ENCODE peak calls at places on chromosomes 4 and X, in five cellular contexts. One of them, this sample, is unnamed. For H3K27me3, the result is how much of the 10 kb centered on the place peaks cover.

GRCh38 chr4:170887396-170887795 is 797.6 kb upstream of the AADAT start:
- DNase-seq in hepatocyte: no peak
- DNase-seq in aorta: no peak
- DNase-seq in endodermal cell: no peak
- DNase-seq in PC-3: no peak
- DNase-seq in this sample: no peak

GRCh38 chrX:445727-446126 is 59.0 kb upstream of the PPP2R3B start:
- DNase-seq in hepatocyte: no peak
- DNase-seq in endodermal cell: no peak
- DNase-seq in aorta: no peak
- DNase-seq in PC-3: no peak
- DNase-seq in this sample: no peak

GRCh38 chr4:84968936-84969335 is 2.4 kb upstream of the WDFY3 start:
- DNase-seq in hepatocyte: no peak
- DNase-seq in endodermal cell: no peak
- DNase-seq in aorta: no peak
- DNase-seq in PC-3: no peak
- DNase-seq in this sample: no peak

GRCh38 chrX:16444353-16444752 is 205.6 kb upstream of the S100G start:
- DNase-seq in PC-3: peak
- DNase-seq in endodermal cell: no peak
- DNase-seq in aorta: no peak
- DNase-seq in hepatocyte: no peak
- DNase-seq in this sample: peak

GRCh38 chr4:83686166-83686565 is 150.3 kb downstream of the GPAT3 start:
- DNase-seq in aorta: no peak
- DNase-seq in hepatocyte: no peak
- DNase-seq in PC-3: peak
- DNase-seq in endodermal cell: no peak
- DNase-seq in this sample: peak

GRCh38 chr4:76784237-76784636 is 113.7 kb downstream of the SOWAHB start:
- DNase-seq in PC-3: no peak
- DNase-seq in aorta: no peak
- DNase-seq in endodermal cell: peak
- DNase-seq in hepatocyte: no peak
- DNase-seq in this sample: no peak

GRCh38 chrX:134664202-134664601 is 5.9 kb upstream of the PLAC1 start:
- DNase-seq in endodermal cell: no peak
- DNase-seq in hepatocyte: no peak
- DNase-seq in PC-3: no peak
- DNase-seq in aorta: no peak
- DNase-seq in this sample: no peak

GRCh38 chr4:165810726-165811125 is 62.3 kb upstream of the TLL1 start:
- DNase-seq in aorta: no peak
- DNase-seq in hepatocyte: no peak
- DNase-seq in endodermal cell: no peak
- DNase-seq in PC-3: peak
- DNase-seq in this sample: peak

GRCh38 chr4:133668061-133668851 is 519.2 kb downstream of the PCDH10 start:
- DNase-seq in aorta: no peak
- DNase-seq in endodermal cell: peak
- DNase-seq in hepatocyte: peak
- DNase-seq in PC-3: no peak
- DNase-seq in this sample: no peak

GRCh38 chrX:114619874-114620273 is 36.0 kb downstream of the HTR2C start:
- DNase-seq in aorta: no peak
- DNase-seq in endodermal cell: peak
- DNase-seq in PC-3: peak
- DNase-seq in hepatocyte: peak
- DNase-seq in this sample: no peak

GRCh38 chr4:115201042-115201330 is 87.6 kb upstream of the NDST4 start:
- DNase-seq in aorta: no peak
- DNase-seq in endodermal cell: peak
- DNase-seq in hepatocyte: no peak
- DNase-seq in PC-3: no peak
- DNase-seq in this sample: no peak

GRCh38 chrX:115952417-115953092 is 218.0 kb upstream of the AGTR2 start:
- DNase-seq in endodermal cell: no peak
- DNase-seq in aorta: peak
- DNase-seq in hepatocyte: no peak
- DNase-seq in PC-3: no peak
- DNase-seq in this sample: no peak

GRCh38 chr4:151263455-151263854 is 13.5 kb upstream of the PRSS48 start:
- DNase-seq in aorta: no peak
- DNase-seq in endodermal cell: no peak
- DNase-seq in hepatocyte: no peak
- DNase-seq in PC-3: no peak
- DNase-seq in this sample: no peak

GRCh38 chrX:85561216-85561615 is 181.8 kb upstream of the POF1B start:
- DNase-seq in endodermal cell: peak
- DNase-seq in aorta: no peak
- DNase-seq in PC-3: no peak
- DNase-seq in hepatocyte: no peak
- DNase-seq in this sample: no peak

GRCh38 chr4:169253904-169254303 is 16.9 kb downstream of the SH3RF1 start:
- DNase-seq in aorta: no peak
- DNase-seq in endodermal cell: no peak
- DNase-seq in hepatocyte: no peak
- DNase-seq in PC-3: peak
- DNase-seq in this sample: no peak

GRCh38 chrX:118183606-118184005 is 67.0 kb upstream of the KLHL13 start:
- DNase-seq in endodermal cell: no peak
- DNase-seq in aorta: no peak
- DNase-seq in PC-3: peak
- DNase-seq in hepatocyte: no peak
- DNase-seq in this sample: no peak

GRCh38 chr4:8546766-8547107 is 33.5 kb upstream of the GPR78 start:
- DNase-seq in endodermal cell: no peak
- DNase-seq in PC-3: no peak
- DNase-seq in aorta: no peak
- DNase-seq in hepatocyte: no peak
- DNase-seq in this sample: no peak
- H3K27me3 ChIP-seq in endodermal cell: under half
- H3K27me3 ChIP-seq in PC-3: under half
- H3K27me3 ChIP-seq in aorta: under half
- H3K27me3 ChIP-seq in hepatocyte: under half
- H3K27me3 ChIP-seq in this sample: under half

DNA sequence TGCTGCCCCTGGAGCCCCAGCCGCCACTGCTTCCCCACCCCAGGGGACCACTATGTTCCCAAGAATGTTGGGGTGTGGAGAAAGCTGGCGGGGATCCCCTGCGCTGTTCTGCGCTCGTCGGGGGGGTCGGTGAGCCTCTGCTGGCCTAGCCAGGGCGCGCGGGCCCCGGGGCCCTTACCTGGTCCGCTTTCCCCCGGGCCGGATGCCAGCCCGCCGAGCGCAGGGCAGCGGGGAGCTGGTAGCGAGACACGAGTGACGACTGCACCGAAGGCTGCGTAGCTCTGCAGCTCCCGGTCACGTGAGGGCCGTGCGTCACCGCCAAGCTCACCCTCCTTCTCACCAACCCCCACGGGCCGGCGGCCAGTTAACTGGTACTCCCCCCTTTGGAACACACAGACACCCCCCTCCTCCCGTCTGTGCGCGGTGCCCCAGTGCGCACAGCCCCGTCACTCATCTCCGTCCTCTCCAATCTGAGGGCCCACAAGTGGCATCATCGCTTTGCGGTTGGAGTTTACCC is at the start of gene BEX1:
- DNase-seq in endodermal cell: peak
- DNase-seq in PC-3: no peak
- DNase-seq in aorta: no peak
- DNase-seq in hepatocyte: peak
- DNase-seq in this sample: peak
- H3K4me3 ChIP-seq in endodermal cell: peak
- H3K4me3 ChIP-seq in PC-3: peak
- H3K4me3 ChIP-seq in aorta: no peak
- H3K4me3 ChIP-seq in hepatocyte: peak
- H3K4me3 ChIP-seq in this sample: no peak

GRCh38 chr4:4869731-4870483 is 10.4 kb downstream of the MSX1 start:
- DNase-seq in PC-3: no peak
- DNase-seq in aorta: no peak
- DNase-seq in hepatocyte: no peak
- DNase-seq in endodermal cell: peak
- DNase-seq in this sample: no peak
- H3K27me3 ChIP-seq in PC-3: half or more
- H3K27me3 ChIP-seq in aorta: under half
- H3K27me3 ChIP-seq in hepatocyte: half or more
- H3K27me3 ChIP-seq in endodermal cell: half or more
- H3K27me3 ChIP-seq in this sample: half or more

DNA sequence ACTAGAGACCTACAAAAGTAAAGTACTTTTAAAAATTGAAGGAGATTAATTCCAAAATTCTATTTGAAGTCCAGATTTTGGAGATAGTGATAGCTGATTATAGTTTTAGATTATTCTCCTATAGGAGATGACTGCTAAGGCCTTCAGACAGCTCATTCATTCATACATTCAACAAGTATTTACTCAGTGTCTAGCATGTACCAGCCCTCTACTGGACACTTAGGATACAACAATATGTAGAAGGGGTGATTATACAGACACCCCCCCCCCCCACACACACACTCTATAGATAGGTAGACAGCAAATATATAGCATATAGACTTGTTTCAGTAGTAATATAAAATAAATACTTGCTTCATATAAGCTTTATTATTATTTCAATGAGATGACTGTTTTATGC is 60.4 kb upstream of the TAF9B start:
- DNase-seq in PC-3: peak
- DNase-seq in hepatocyte: peak
- DNase-seq in endodermal cell: no peak
- DNase-seq in aorta: no peak
- DNase-seq in this sample: peak
- H3K4me3 ChIP-seq in PC-3: no peak
- H3K4me3 ChIP-seq in hepatocyte: no peak
- H3K4me3 ChIP-seq in endodermal cell: no peak
- H3K4me3 ChIP-seq in aorta: no peak
- H3K4me3 ChIP-seq in this sample: no peak

DNA sequence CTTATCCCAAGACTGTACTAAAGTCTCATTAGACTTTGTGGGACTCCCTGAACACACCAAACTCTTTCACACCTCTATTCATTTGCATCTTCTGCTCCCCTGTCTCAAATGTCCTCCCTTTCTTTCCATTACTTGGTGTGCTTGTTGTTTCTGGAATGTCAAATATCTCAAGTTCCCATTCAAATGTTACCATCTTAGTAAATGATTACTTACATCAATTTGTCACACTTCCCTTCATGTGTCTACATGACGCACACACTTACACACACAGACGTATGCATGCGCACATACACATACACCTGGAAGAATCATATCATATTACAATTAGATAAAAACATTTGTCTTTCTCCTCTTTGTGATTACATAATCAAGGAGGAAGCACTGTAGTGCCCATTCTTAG is 210.7 kb upstream of the TEX13C start:
- DNase-seq in PC-3: no peak
- DNase-seq in aorta: no peak
- DNase-seq in hepatocyte: no peak
- DNase-seq in endodermal cell: no peak
- DNase-seq in this sample: no peak
- H3K27me3 ChIP-seq in PC-3: under half
- H3K27me3 ChIP-seq in aorta: under half
- H3K27me3 ChIP-seq in hepatocyte: under half
- H3K27me3 ChIP-seq in endodermal cell: under half
- H3K27me3 ChIP-seq in this sample: under half

GRCh38 chr4:88982757-88983156 is 74.2 kb downstream of the FAM13A start:
- DNase-seq in aorta: no peak
- DNase-seq in endodermal cell: no peak
- DNase-seq in PC-3: no peak
- DNase-seq in hepatocyte: no peak
- DNase-seq in this sample: no peak

GRCh38 chr4:88985088-88985779 is 71.8 kb downstream of the FAM13A start:
- DNase-seq in aorta: no peak
- DNase-seq in endodermal cell: no peak
- DNase-seq in hepatocyte: no peak
- DNase-seq in PC-3: no peak
- DNase-seq in this sample: peak

GRCh38 chr4:88979292-88979691 is 77.7 kb downstream of the FAM13A start:
- DNase-seq in endodermal cell: no peak
- DNase-seq in hepatocyte: no peak
- DNase-seq in PC-3: no peak
- DNase-seq in aorta: no peak
- DNase-seq in this sample: no peak

GRCh38 chr4:88981571-88981970 is 75.4 kb downstream of the FAM13A start:
- DNase-seq in hepatocyte: no peak
- DNase-seq in aorta: no peak
- DNase-seq in PC-3: no peak
- DNase-seq in endodermal cell: no peak
- DNase-seq in this sample: no peak

DNA sequence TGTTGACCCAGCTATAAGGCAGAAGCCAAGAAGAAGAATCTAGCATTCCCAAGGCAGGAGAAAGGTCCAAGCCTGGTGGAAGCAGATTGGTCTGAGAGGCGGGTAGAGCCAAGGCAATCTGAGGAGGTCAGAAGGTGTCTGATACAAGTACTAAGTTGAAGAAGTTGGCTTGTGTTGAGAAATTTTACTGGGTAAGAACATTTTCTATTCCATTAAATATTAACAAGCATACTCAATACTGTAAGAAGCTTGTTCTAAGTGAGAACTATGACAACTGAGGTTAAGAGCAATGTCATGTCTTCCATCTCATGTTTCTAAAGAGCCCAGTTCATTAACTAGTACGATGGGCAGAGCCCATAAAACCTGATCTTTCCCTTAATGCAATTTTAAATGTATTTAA is 75.0 kb downstream of the FAM13A start:
- DNase-seq in PC-3: no peak
- DNase-seq in hepatocyte: no peak
- DNase-seq in endodermal cell: no peak
- DNase-seq in aorta: no peak
- DNase-seq in this sample: no peak
- H3K4me3 ChIP-seq in PC-3: no peak
- H3K4me3 ChIP-seq in hepatocyte: no peak
- H3K4me3 ChIP-seq in endodermal cell: no peak
- H3K4me3 ChIP-seq in aorta: no peak
- H3K4me3 ChIP-seq in this sample: no peak

GRCh38 chr4:54228563-54229501 is at the start of gene PDGFRA:
- DNase-seq in aorta: peak
- DNase-seq in hepatocyte: peak
- DNase-seq in PC-3: no peak
- DNase-seq in endodermal cell: peak
- DNase-seq in this sample: no peak

GRCh38 chr4:54226399-54227260 is 2.5 kb upstream of the PDGFRA start:
- DNase-seq in aorta: peak
- DNase-seq in hepatocyte: peak
- DNase-seq in PC-3: no peak
- DNase-seq in endodermal cell: peak
- DNase-seq in this sample: no peak

GRCh38 chr4:54227261-54228063 is 1.6 kb upstream of the PDGFRA start:
- DNase-seq in aorta: peak
- DNase-seq in PC-3: peak
- DNase-seq in endodermal cell: peak
- DNase-seq in hepatocyte: peak
- DNase-seq in this sample: peak

GRCh38 chr4:54229631-54230478 is 762 bp downstream of the PDGFRA start:
- DNase-seq in aorta: peak
- DNase-seq in endodermal cell: peak
- DNase-seq in hepatocyte: peak
- DNase-seq in PC-3: no peak
- DNase-seq in this sample: no peak

GRCh38 chr4:54228064-54228527 is 997 bp upstream of the PDGFRA start:
- DNase-seq in PC-3: peak
- DNase-seq in aorta: peak
- DNase-seq in endodermal cell: peak
- DNase-seq in hepatocyte: peak
- DNase-seq in this sample: peak
- H3K27me3 ChIP-seq in PC-3: under half
- H3K27me3 ChIP-seq in aorta: under half
- H3K27me3 ChIP-seq in endodermal cell: half or more
- H3K27me3 ChIP-seq in hepatocyte: half or more
- H3K27me3 ChIP-seq in this sample: under half

GRCh38 chr4:121192013-121192412 is 27.9 kb upstream of the TNIP3 start:
- DNase-seq in aorta: no peak
- DNase-seq in hepatocyte: no peak
- DNase-seq in PC-3: no peak
- DNase-seq in endodermal cell: no peak
- DNase-seq in this sample: no peak
- H3K4me3 ChIP-seq in aorta: no peak
- H3K4me3 ChIP-seq in hepatocyte: no peak
- H3K4me3 ChIP-seq in PC-3: no peak
- H3K4me3 ChIP-seq in endodermal cell: no peak
- H3K4me3 ChIP-seq in this sample: no peak